ENCODE peak calls at places on chromosomes 16 and 17, in nine cellular contexts. I is aorta; K is OCI-LY7; S is SK-N-MC; G is ovary; W is psoas muscle; U is cardiac muscle cell; N is CD8-positive, alpha-beta memory T cell; T is PC-9. X is an unnamed sample.
A peak's percentile ranks its signal among the peaks of the same experiment; 100 is the strongest.

GRCh38 chr16:695355-696089 is 5.3 kb upstream of the WDR24 start:
- DNase-seq in I (no peak), K (no peak), S (no peak), G (no peak), W (no peak), U (no peak), N (peak; percentile 65), T (peak; percentile 72), X (no peak)

GRCh38 chr17:9024497-9024896 is 3.2 kb downstream of the NTN1 start:
- DNase-seq in I (no peak), K (no peak), S (no peak), G (no peak), W (no peak), U (no peak), N (no peak), T (no peak), X (no peak)

GRCh38 chr17:17681744-17682292 is 560 bp downstream of the RAI1 start:
- DNase-seq in I (peak; percentile 63), K (peak; percentile 71), S (no peak), G (peak; percentile 74), W (peak; percentile 71), U (no peak), N (peak; percentile 43), T (no peak), X (no peak)

GRCh38 chr17:64689106-64689505 is 27.0 kb upstream of the SMURF2 start:
- DNase-seq in I (no peak), K (no peak), S (no peak), G (peak; percentile 28), W (no peak), U (no peak), N (no peak), T (no peak), X (no peak)

GRCh38 chr17:49630113-49630900 is 47.6 kb downstream of the SPOP start:
- DNase-seq in I (no peak), K (no peak), S (no peak), G (no peak), W (no peak), U (no peak), N (no peak), T (no peak), X (no peak)

GRCh38 chr17:40548982-40549680 is 16.1 kb downstream of the CCR7 start:
- DNase-seq in I (no peak), K (no peak), S (no peak), G (no peak), W (peak; percentile 78), U (peak; percentile 85), N (no peak), T (peak; percentile 91), X (peak; percentile 77)

GRCh38 chr16:74563828-74564263 is 43.1 kb downstream of the GLG1 start:
- DNase-seq in I (peak; percentile 62), K (no peak), S (no peak), G (no peak), W (peak; percentile 64), U (peak; percentile 50), N (no peak), T (peak; percentile 75), X (peak; percentile 35)

GRCh38 chr16:31745900-31746299 is 127.7 kb upstream of the ZNF267 start:
- DNase-seq in I (no peak), K (no peak), S (no peak), G (no peak), W (no peak), U (no peak), N (no peak), T (no peak), X (no peak)

GRCh38 chr17:47618416-47618815 is 31.3 kb upstream of the KPNB1 start:
- DNase-seq in I (no peak), K (no peak), S (no peak), G (no peak), W (no peak), U (peak; percentile 17), N (no peak), T (no peak), X (no peak)

GRCh38 chr16:13305019-13305755 is 403.8 kb downstream of the SHISA9 start:
- DNase-seq in I (no peak), K (peak; percentile 16), S (no peak), G (no peak), W (no peak), U (no peak), N (no peak), T (no peak), X (no peak)

GRCh38 chr16:21599158-21599993 is at the start of gene METTL9:
- DNase-seq in I (peak; percentile 97), K (peak; percentile 97), S (no peak), G (peak; percentile 94), W (peak; percentile 97), U (peak; percentile 97), N (peak; percentile 94), T (peak; percentile 82), X (peak; percentile 94)

GRCh38 chr17:2192367-2193028 is 111.1 kb downstream of the SMG6 start:
- DNase-seq in I (peak; percentile 66), K (peak; percentile 66), S (no peak), G (peak; percentile 22), W (no peak), U (peak; percentile 97), N (peak; percentile 73), T (peak; percentile 94), X (no peak)

GRCh38 chr16:24309222-24309905 is 53.2 kb downstream of the CACNG3 start:
- DNase-seq in I (no peak), K (no peak), S (no peak), G (no peak), W (no peak), U (peak; percentile 33), N (no peak), T (peak; percentile 55), X (no peak)

GRCh38 chr16:82864332-82865040 is 237.7 kb downstream of the CDH13 start:
- DNase-seq in I (no peak), K (no peak), S (no peak), G (no peak), W (no peak), U (no peak), N (no peak), T (no peak), X (no peak)

GRCh38 chr16:82857693-82858337 is 231.0 kb downstream of the CDH13 start:
- DNase-seq in I (no peak), K (no peak), S (no peak), G (no peak), W (no peak), U (no peak), N (no peak), T (no peak), X (no peak)

GRCh38 chr16:82865412-82865811 is 238.6 kb downstream of the CDH13 start:
- DNase-seq in I (no peak), K (no peak), S (no peak), G (no peak), W (no peak), U (no peak), N (no peak), T (no peak), X (no peak)

GRCh38 chr16:82859638-82860037 is 232.9 kb downstream of the CDH13 start:
- DNase-seq in I (no peak), K (no peak), S (no peak), G (no peak), W (no peak), U (no peak), N (no peak), T (no peak), X (no peak)

DNA sequence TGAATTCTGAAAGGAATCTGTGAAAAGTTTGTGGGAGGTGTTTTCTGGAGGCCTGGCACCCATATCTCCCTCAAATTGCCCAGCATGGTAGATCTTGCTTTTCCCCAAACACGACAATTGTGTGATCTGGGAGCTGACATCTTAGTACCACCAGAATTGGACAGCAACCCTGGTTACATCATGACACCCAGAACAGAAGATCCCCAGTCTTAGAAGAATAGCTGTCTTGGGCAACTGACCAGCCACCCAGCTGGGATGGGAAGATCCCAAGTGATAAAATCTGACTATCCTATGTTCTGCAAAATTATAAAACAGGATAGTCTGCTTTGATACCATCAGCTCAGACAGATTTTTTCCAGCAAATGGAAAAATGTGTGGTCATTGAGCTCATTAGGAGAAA is 235.3 kb downstream of the CDH13 start:
- DNase-seq in I (no peak), K (no peak), S (no peak), G (no peak), W (no peak), U (no peak), N (no peak), T (no peak), X (no peak)
- H3K9me3 ChIP-seq in I (no peaks in the 10 kb centered on the region), K (no peaks in the 10 kb centered on the region), S (no peaks in the 10 kb centered on the region), G (no peaks in the 10 kb centered on the region), W (no peaks in the 10 kb centered on the region), U (no peaks in the 10 kb centered on the region), N (no peaks in the 10 kb centered on the region), T (no peaks in the 10 kb centered on the region), X (peaks cover 9% of the 10 kb centered on the region)

GRCh38 chr16:75745823-75746222 is 19.5 kb upstream of the CPHXL start:
- DNase-seq in I (no peak), K (no peak), S (no peak), G (no peak), W (no peak), U (no peak), N (no peak), T (no peak), X (no peak)
- H3K9me3 ChIP-seq in I (no peaks in the 10 kb centered on the region), K (peaks cover 35% of the 10 kb centered on the region), S (no peaks in the 10 kb centered on the region), G (no peaks in the 10 kb centered on the region), W (no peaks in the 10 kb centered on the region), U (peaks cover 9% of the 10 kb centered on the region), N (no peaks in the 10 kb centered on the region), T (peaks cover 4% of the 10 kb centered on the region), X (peaks cover 2% of the 10 kb centered on the region)

DNA sequence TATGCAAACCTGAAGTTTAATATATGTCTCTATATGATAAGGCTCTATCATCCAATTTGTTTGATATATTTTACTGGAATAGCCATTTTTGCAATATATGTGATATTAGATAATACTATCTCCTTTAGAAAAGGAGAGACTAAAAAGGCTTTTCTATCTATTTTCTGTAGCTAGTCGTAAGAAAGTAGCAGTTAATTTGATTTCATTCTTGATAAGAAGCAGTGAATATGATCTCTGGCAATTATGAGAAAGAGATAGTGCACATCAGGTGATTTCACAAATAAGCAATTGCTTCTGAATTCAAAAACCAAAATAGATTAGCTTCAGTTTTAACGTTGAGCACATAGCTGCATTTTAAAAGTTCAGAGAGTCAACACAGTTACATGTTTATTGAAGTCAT is 1318.4 kb downstream of the CDH8 start:
- DNase-seq in I (no peak), K (no peak), S (no peak), G (no peak), W (no peak), U (no peak), N (no peak), T (no peak), X (no peak)
- H3K9me3 ChIP-seq in I (peaks cover 1% of the 10 kb centered on the region), K (no peaks in the 10 kb centered on the region), S (no peaks in the 10 kb centered on the region), G (no peaks in the 10 kb centered on the region), W (peaks cover 8% of the 10 kb centered on the region), U (no peaks in the 10 kb centered on the region), N (no peaks in the 10 kb centered on the region), T (no peaks in the 10 kb centered on the region), X (no peaks in the 10 kb centered on the region)

GRCh38 chr16:61182416-61182815 is 853.8 kb downstream of the CDH8 start:
- DNase-seq in I (no peak), K (no peak), S (peak; percentile 67), G (no peak), W (no peak), U (no peak), N (no peak), T (no peak), X (no peak)

GRCh38 chr16:61181982-61182381 is 854.3 kb downstream of the CDH8 start:
- DNase-seq in I (no peak), K (no peak), S (no peak), G (no peak), W (no peak), U (no peak), N (no peak), T (no peak), X (no peak)

DNA sequence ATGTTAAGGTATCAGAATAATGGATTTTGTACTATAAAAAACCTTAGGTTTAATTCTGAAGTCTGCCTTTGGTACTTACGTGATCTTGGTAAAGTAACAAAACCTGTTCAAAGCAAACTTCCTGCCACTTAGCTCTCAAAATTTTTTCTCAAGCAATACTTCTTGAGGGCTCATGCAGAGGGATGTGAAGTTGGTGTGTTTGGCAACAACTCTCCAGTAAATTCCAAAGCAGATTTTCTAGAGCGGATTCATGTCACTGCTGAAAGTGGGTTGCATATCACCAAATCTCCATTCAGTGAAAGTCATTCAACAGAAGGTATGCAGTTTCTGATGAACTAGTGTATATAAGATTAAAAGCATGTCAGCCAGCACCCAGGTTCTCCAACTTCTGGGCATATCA is 856.7 kb downstream of the CDH8 start:
- DNase-seq in I (no peak), K (no peak), S (no peak), G (no peak), W (no peak), U (no peak), N (no peak), T (no peak), X (no peak)
- H3K9me3 ChIP-seq in I (no peaks in the 10 kb centered on the region), K (no peaks in the 10 kb centered on the region), S (no peaks in the 10 kb centered on the region), G (no peaks in the 10 kb centered on the region), W (no peaks in the 10 kb centered on the region), U (no peaks in the 10 kb centered on the region), N (no peaks in the 10 kb centered on the region), T (no peaks in the 10 kb centered on the region), X (no peaks in the 10 kb centered on the region)